ENCODE peak calls at places on chromosomes 4 and X, in ten cellular contexts. P is fibroblast of pulmonary artery, U is GM06990, I is lower leg skin, V is Calu3, R is astrocyte of the spinal cord, G is mammary epithelial cell, O is Panc1, E is uterus, Y is endodermal cell. T is an unnamed sample.
A peak's percentile ranks its signal among the peaks of the same experiment; 100 is the strongest.

GRCh38 chr4:44342800-44343199 is 105.8 kb downstream of the KCTD8 start:
- DNase-seq in P (no peak), U (no peak), I (no peak), V (no peak), R (no peak), G (no peak), O (no peak), E (no peak), Y (no peak), T (no peak)

GRCh38 chr4:117800636-117801035 is 233.7 kb upstream of the NDST3 start:
- DNase-seq in P (no peak), U (no peak), I (no peak), V (no peak), R (no peak), G (no peak), O (no peak), E (no peak), Y (no peak), T (no peak)

GRCh38 chr4:74623041-74623440 is 171.3 kb downstream of the BTC start:
- DNase-seq in P (peak; percentile 84), U (no peak), I (no peak), V (peak; percentile 54), R (no peak), G (peak; percentile 52), O (peak; percentile 51), E (no peak), Y (peak; percentile 63), T (peak; percentile 23)

GRCh38 chrX:20967725-20968124 is 406.5 kb upstream of the CNKSR2 start:
- DNase-seq in P (no peak), U (no peak), I (no peak), V (no peak), R (no peak), G (no peak), O (no peak), E (no peak), Y (no peak), T (no peak)

GRCh38 chr4:24287096-24287495 is 297.3 kb downstream of the DHX15 start:
- DNase-seq in P (no peak), U (no peak), I (no peak), V (no peak), R (no peak), G (no peak), O (no peak), E (no peak), Y (no peak), T (no peak)

GRCh38 chr4:37928421-37928820 is 31.8 kb upstream of the PTTG2 start:
- DNase-seq in P (no peak), U (no peak), I (no peak), V (no peak), R (no peak), G (no peak), O (no peak), E (no peak), Y (no peak), T (no peak)

GRCh38 chr4:140790765-140791164 is 34.6 kb upstream of the TBC1D9 start:
- DNase-seq in P (peak; percentile 37), U (peak; percentile 83), I (peak; percentile 49), V (no peak), R (no peak), G (peak; percentile 3), O (peak; percentile 10), E (no peak), Y (no peak), T (peak; percentile 33)

GRCh38 chr4:70761276-70761816 is 39.6 kb downstream of the RUFY3 start:
- DNase-seq in P (no peak), U (no peak), I (no peak), V (no peak), R (no peak), G (no peak), O (no peak), E (no peak), Y (no peak), T (no peak)

GRCh38 chrX:109696146-109696740 is 36.8 kb downstream of the ACSL4 start:
- DNase-seq in P (no peak), U (no peak), I (no peak), V (no peak), R (no peak), G (no peak), O (no peak), E (no peak), Y (no peak), T (no peak)

GRCh38 chr4:127505203-127505602 is 127.6 kb upstream of the INTU start:
- DNase-seq in P (peak; percentile 84), U (no peak), I (no peak), V (peak; percentile 2), R (peak; percentile 89), G (peak; percentile 2), O (no peak), E (no peak), Y (no peak), T (no peak)

GRCh38 chr4:187883049-187883448 is 112.5 kb upstream of the ZFP42 start:
- DNase-seq in P (no peak), U (no peak), I (no peak), V (no peak), R (no peak), G (no peak), O (no peak), E (no peak), Y (peak; percentile 52), T (no peak)

GRCh38 chr4:184374006-184374405 is 100.3 kb downstream of the IRF2 start:
- DNase-seq in P (no peak), U (no peak), I (no peak), V (no peak), R (no peak), G (no peak), O (no peak), E (no peak), Y (no peak), T (no peak)

GRCh38 chr4:81032174-81032551 is 1.7 kb downstream of the BMP3 start:
- DNase-seq in P (no peak), U (no peak), I (no peak), V (no peak), R (no peak), G (no peak), O (no peak), E (no peak), Y (peak; percentile 44), T (no peak)

GRCh38 chrX:91066104-91066503 is 368.5 kb upstream of the PABPC5 start:
- DNase-seq in P (no peak), U (no peak), I (no peak), V (no peak), R (no peak), G (no peak), O (no peak), E (no peak), Y (peak; percentile 65), T (no peak)
- TF ChIP-seq CTCF in P (no peak), U (no peak), I (no peak), V (no peak), R (no peak), G (no peak), O (no peak), E (no peak), Y (peak; percentile 65), T (no peak)

DNA sequence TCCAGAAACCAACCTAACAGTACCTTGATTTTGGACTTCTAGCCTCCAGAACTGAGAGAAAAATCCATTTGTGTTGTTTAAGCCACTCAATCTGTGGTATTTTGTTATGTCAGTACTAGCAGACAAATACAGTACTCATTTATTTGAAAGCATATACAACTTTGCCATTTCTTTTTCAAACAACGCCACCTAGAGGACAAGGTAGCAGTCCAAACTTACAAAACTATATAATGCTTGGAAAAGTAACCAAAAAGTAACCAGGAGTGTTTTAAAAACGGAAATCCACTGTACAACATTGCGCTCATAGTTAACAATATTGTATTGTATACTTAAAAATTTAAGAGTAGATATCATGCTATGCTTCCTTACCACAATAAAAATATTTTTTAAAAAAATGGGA is 37.0 kb upstream of the FGF13 start:
- DNase-seq in P (peak; percentile 3), U (no peak), I (no peak), V (no peak), R (peak; percentile 22), G (no peak), O (no peak), E (no peak), Y (no peak), T (no peak)
- TF ChIP-seq CTCF in P (peak; percentile 38), U (peak; percentile 55), I (no peak), V (peak; percentile 19), R (peak; percentile 47), G (peak; percentile 52), O (peak; percentile 56), E (no peak), Y (peak; percentile 88), T (no peak)

DNA sequence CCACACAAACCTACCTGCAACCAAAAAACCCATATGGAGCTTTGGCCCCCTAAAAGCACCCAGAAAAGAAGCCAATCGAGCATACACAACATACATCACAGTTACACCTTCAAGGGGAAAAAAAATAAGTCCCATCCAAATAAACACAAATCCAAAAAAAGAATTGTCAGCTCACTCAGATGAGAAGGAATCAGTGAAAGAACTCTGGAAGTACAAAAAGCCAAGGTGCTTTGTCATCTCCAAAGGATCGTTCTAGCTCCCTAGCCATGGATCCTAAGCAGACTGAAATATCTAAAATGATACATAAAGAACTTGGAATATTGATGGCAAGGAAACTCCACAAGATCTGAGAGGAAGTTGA is 119.2 kb downstream of the NEK1 start:
- DNase-seq in P (no peak), U (no peak), I (no peak), V (no peak), R (no peak), G (no peak), O (no peak), E (no peak), Y (no peak), T (no peak)
- TF ChIP-seq CTCF in P (no peak), U (no peak), I (no peak), V (no peak), R (no peak), G (no peak), O (peak; percentile 49), E (no peak), Y (no peak), T (no peak)

DNA sequence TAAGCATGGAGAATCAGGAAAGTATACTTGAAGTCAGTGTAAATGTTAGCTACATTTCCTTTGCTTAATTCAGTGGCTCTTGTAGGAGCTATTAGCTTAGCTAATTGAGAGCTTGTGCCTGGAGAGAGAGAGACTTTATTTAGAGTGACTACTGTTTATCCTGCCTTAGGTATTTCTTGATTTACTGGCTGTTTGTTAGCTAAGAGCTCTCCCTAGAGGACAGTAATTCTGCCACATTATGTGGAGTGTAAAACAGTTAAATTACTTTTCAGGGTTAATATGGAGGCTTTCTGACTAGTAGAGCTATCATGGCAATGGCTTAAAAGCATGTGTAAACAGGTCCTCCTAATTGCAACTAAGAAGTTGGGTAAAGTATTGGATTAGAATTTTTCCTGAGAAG is 306.5 kb upstream of the TECRL start:
- DNase-seq in P (no peak), U (no peak), I (no peak), V (no peak), R (no peak), G (no peak), O (no peak), E (no peak), Y (no peak), T (no peak)
- TF ChIP-seq CTCF in P (no peak), U (no peak), I (no peak), V (no peak), R (no peak), G (no peak), O (no peak), E (no peak), Y (no peak), T (no peak)